ENCODE peak calls at places on chromosomes 7 and 10, in seven cellular contexts. J is coronary artery, I is cardiac muscle cell, R is gastrocnemius medialis, H is psoas muscle, F is heart left ventricle, O is OCI-LY7. V is an unnamed sample.
A peak's percentile ranks its signal among the peaks of the same experiment; 100 is the strongest.

GRCh38 chr7:157358041-157358752 is 21.4 kb downstream of the DNAJB6 start:
- DNase-seq in O (no peak), F (peak; percentile 66), H (no peak), R (peak; percentile 75), J (no peak), I (no peak), V (no peak)

GRCh38 chr10:59362991-59363390 is 642 bp upstream of the FAM13C start:
- DNase-seq in R (peak; percentile 74), O (no peak), I (peak; percentile 70), J (peak; percentile 81), H (peak; percentile 74), F (peak; percentile 76), V (no peak)

GRCh38 chr7:46759711-46760480 is 822.0 kb downstream of the TNS3 start:
- DNase-seq in J (no peak), F (no peak), I (no peak), R (no peak), O (no peak), H (no peak), V (no peak)

GRCh38 chr10:21399392-21400015 is 126.0 kb downstream of the SKIDA1 start:
- DNase-seq in R (no peak), F (no peak), O (no peak), J (no peak), H (no peak), I (peak; percentile 77), V (no peak)

GRCh38 chr7:84021292-84021898 is 173.2 kb downstream of the SEMA3A start:
- DNase-seq in F (no peak), H (no peak), O (no peak), R (no peak), J (no peak), I (peak; percentile 11), V (no peak)

GRCh38 chr7:17989546-17989945 is 38.1 kb downstream of the PRPS1L1 start:
- DNase-seq in I (no peak), R (no peak), H (no peak), F (no peak), J (no peak), O (no peak), V (no peak)

GRCh38 chr10:97515260-97515978 is 16.7 kb downstream of the UBTD1 start:
- DNase-seq in H (no peak), I (no peak), O (no peak), J (no peak), R (no peak), F (no peak), V (no peak)

GRCh38 chr10:122376364-122376961 is 2.0 kb downstream of the PLEKHA1 start:
- DNase-seq in F (no peak), J (no peak), O (no peak), H (no peak), I (no peak), R (no peak), V (no peak)

GRCh38 chr10:26696786-26697162 is 727 bp upstream of the PDSS1 start:
- DNase-seq in I (no peak), R (peak; percentile 70), H (no peak), J (no peak), O (no peak), F (no peak), V (no peak)

GRCh38 chr7:75757860-75758259 is 14.2 kb downstream of the CCL26 start:
- DNase-seq in O (no peak), I (no peak), J (no peak), F (no peak), H (no peak), R (no peak), V (no peak)

GRCh38 chr7:37117261-37117660 is 331.4 kb downstream of the ELMO1 start:
- DNase-seq in J (no peak), H (no peak), O (no peak), I (no peak), R (no peak), F (no peak), V (no peak)

GRCh38 chr10:22693371-22693784 is 21.0 kb downstream of the PIP4K2A start:
- DNase-seq in O (no peak), R (no peak), I (no peak), J (no peak), H (no peak), F (peak; percentile 35), V (no peak)

GRCh38 chr10:17737021-17737965 is 14.7 kb upstream of the TMEM236 start:
- DNase-seq in H (peak; percentile 67), O (peak; percentile 43), I (peak; percentile 59), J (no peak), F (peak; percentile 65), R (peak; percentile 70), V (no peak)

GRCh38 chr7:158957921-158958471 is 101.6 kb downstream of the DYNC2I1 start:
- DNase-seq in O (no peak), F (no peak), R (no peak), I (no peak), J (no peak), H (no peak), V (no peak)

GRCh38 chr10:129448539-129448938 is 18.5 kb upstream of the MGMT start:
- DNase-seq in F (no peak), J (no peak), R (no peak), O (no peak), I (no peak), H (no peak), V (no peak)

GRCh38 chr7:79452495-79453265 is 787 bp downstream of the MAGI2 start:
- DNase-seq in O (no peak), F (peak; percentile 41), R (no peak), J (peak; percentile 74), I (peak; percentile 45), H (peak; percentile 48), V (no peak)

GRCh38 chr7:142188846-142189245 is 69.0 kb downstream of the PRSS58 start:
- DNase-seq in H (no peak), O (peak; percentile 5), J (no peak), R (no peak), I (no peak), F (no peak), V (no peak)

GRCh38 chr10:102814456-102814871 is 22.7 kb downstream of the CYP17A1 start:
- DNase-seq in J (peak; percentile 85), R (no peak), I (no peak), F (peak; percentile 83), O (peak; percentile 40), H (no peak), V (no peak)

GRCh38 chr10:102813017-102813541 is 24.1 kb downstream of the CYP17A1 start:
- DNase-seq in J (no peak), I (no peak), H (no peak), R (no peak), O (no peak), F (no peak), V (no peak)

GRCh38 chr10:102811346-102811745 is 25.9 kb downstream of the CYP17A1 start:
- DNase-seq in H (no peak), J (no peak), F (no peak), I (no peak), O (no peak), R (no peak), V (no peak)

GRCh38 chr10:102813734-102814455 is 23.3 kb downstream of the CYP17A1 start:
- DNase-seq in J (no peak), H (peak; percentile 40), F (no peak), O (no peak), I (no peak), R (no peak), V (no peak)

DNA sequence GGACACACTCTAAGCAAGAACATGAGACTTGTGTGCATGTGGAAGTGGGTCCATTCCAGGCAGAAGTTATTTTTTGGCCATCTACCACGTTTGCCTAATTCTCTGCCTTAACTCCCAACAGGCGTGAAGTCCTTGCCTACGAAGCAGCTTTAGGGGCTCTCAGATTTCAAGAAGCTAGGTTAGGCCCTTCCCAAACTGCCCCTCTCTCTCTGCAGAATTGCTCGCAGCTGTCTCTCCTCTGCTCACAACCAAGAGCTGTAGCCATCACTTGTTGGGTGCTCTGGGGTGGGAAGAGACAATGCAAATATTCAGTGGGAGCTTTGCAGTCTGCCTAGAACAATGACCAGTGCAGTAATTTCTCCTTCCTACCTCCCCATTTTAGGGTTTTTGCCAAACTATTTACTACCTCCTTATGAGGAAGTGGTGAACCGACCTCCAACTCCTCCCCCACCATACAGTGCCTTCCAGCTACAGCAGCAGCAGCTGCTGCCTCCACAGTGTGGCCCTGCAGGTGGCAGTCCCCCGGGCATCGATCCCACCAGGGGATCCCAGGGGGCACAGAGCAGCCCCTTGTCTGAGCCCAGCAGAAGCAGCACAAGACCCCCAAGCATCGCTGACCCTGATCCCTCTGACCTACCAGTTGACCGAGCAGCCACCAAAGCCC is 24.9 kb downstream of the CYP17A1 start:
- DNase-seq in O (peak; percentile 75), R (no peak), H (no peak), I (no peak), F (peak; percentile 48), J (no peak), V (no peak)
- TF ChIP-seq CTCF in O (peak; percentile 45), R (no peak), H (no peak), I (no peak), F (no peak), J (no peak), V (no peak)

GRCh38 chr10:71634531-71635164 is 84.9 kb downstream of the C10orf105 start:
- DNase-seq in O (no peak), H (no peak), I (peak; percentile 54), J (no peak), R (peak; percentile 28), F (peak; percentile 70), V (no peak)
- H3K27ac ChIP-seq in O (no peak overlapping the region), H (no peak overlapping the region), I (no peak overlapping the region), J (no peak overlapping the region), R (no peak overlapping the region), F (no peak overlapping the region), V (no peak overlapping the region)

GRCh38 chr7:16645593-16646426 is at the start of the genes ANKMY2 and BZW2:
- DNase-seq in F (peak; percentile 98), R (peak; percentile 96), J (peak; percentile 95), I (peak; percentile 97), O (peak; percentile 95), H (peak; percentile 98), V (peak; percentile 66)
- TF ChIP-seq CTCF in F (peak; percentile 36), R (peak; percentile 15), J (no peak), I (no peak), O (no peak), H (no peak), V (no peak)

GRCh38 chr7:92730808-92731207 is 105.6 kb downstream of the CDK6 start:
- DNase-seq in I (no peak), H (no peak), R (no peak), J (no peak), O (no peak), F (no peak), V (no peak)

GRCh38 chr7:92729751-92730150 is 106.6 kb downstream of the CDK6 start:
- DNase-seq in H (no peak), O (no peak), J (no peak), R (no peak), I (no peak), F (no peak), V (no peak)

GRCh38 chr7:92725161-92725925 is 111.0 kb downstream of the CDK6 start:
- DNase-seq in J (no peak), H (no peak), I (no peak), F (no peak), O (no peak), R (no peak), V (no peak)

GRCh38 chr7:92729172-92729571 is 107.2 kb downstream of the CDK6 start:
- DNase-seq in F (no peak), I (no peak), R (no peak), O (no peak), H (no peak), J (no peak), V (no peak)

GRCh38 chr7:92727755-92728154 is 108.6 kb downstream of the CDK6 start:
- DNase-seq in F (no peak), O (no peak), R (no peak), I (no peak), J (no peak), H (no peak), V (no peak)
- H3K27ac ChIP-seq in F (no peak overlapping the region), O (no peak overlapping the region), R (no peak overlapping the region), I (peak overlapping the region; percentile 38), J (no peak overlapping the region), H (no peak overlapping the region), V (no peak overlapping the region)